ENCODE peak calls at places on chromosomes 11 and 22, in seven cellular contexts. N, M, T, D, W, C and L are unnamed samples.

GRCh38 chr11:3093281-3094191 is 36.3 kb upstream of the CARS1 start:
- DNase-seq in N (no peak), M (no peak), T (no peak), D (peak; percentile 57), W (no peak), C (no peak), L (no peak)

GRCh38 chr22:27718186-27719032 is 83.1 kb downstream of the MN1 start:
- DNase-seq in N (no peak), M (peak; percentile 79), T (peak; percentile 52), D (peak; percentile 86), W (peak; percentile 95), C (peak; percentile 96), L (peak; percentile 31)

GRCh38 chr11:27721505-27722116 is 21.4 kb upstream of the BDNF start:
- DNase-seq in N (peak; percentile 64), M (no peak), T (no peak), D (peak; percentile 2), W (no peak), C (no peak), L (no peak)

GRCh38 chr22:42399315-42400271 is 32.6 kb downstream of the NFAM1 start:
- DNase-seq in N (no peak), M (peak; percentile 42), T (no peak), D (peak; percentile 37), W (no peak), C (no peak), L (no peak)

GRCh38 chr11:75499423-75500305 is 26.1 kb downstream of the GDPD5 start:
- DNase-seq in N (no peak), M (no peak), T (no peak), D (peak; percentile 72), W (peak; percentile 92), C (peak; percentile 98), L (no peak)

GRCh38 chr22:42990131-42990838 is 24.7 kb downstream of the PACSIN2 start:
- DNase-seq in N (no peak), M (no peak), T (no peak), D (peak; percentile 80), W (peak; percentile 86), C (peak; percentile 91), L (no peak)

GRCh38 chr11:76787271-76787670 is 4.1 kb downstream of the TSKU start:
- DNase-seq in N (no peak), M (no peak), T (no peak), D (no peak), W (no peak), C (no peak), L (no peak)

GRCh38 chr11:29161216-29161615 is 855.6 kb downstream of the KCNA4 start:
- DNase-seq in N (no peak), M (no peak), T (no peak), D (no peak), W (no peak), C (peak; percentile 67), L (no peak)

GRCh38 chr11:36500315-36500721 is 9.8 kb downstream of the TRAF6 start:
- DNase-seq in N (no peak), M (peak; percentile 40), T (no peak), D (peak; percentile 42), W (peak; percentile 66), C (peak; percentile 95), L (peak; percentile 21)

GRCh38 chr11:47345890-47346563 is 6.5 kb downstream of the MYBPC3 start:
- DNase-seq in N (no peak), M (no peak), T (no peak), D (no peak), W (no peak), C (no peak), L (no peak)

GRCh38 chr22:37012262-37012904 is 6.9 kb downstream of the TST start:
- DNase-seq in N (no peak), M (peak; percentile 58), T (no peak), D (no peak), W (no peak), C (no peak), L (no peak)

GRCh38 chr22:24592144-24592845 is 578 bp downstream of the LRRC75B start:
- DNase-seq in N (peak; percentile 66), M (no peak), T (no peak), D (peak; percentile 64), W (peak; percentile 32), C (no peak), L (no peak)

GRCh38 chr11:1162498-1163311 is 5.0 kb downstream of the MUC5AC start:
- DNase-seq in N (no peak), M (no peak), T (no peak), D (no peak), W (no peak), C (no peak), L (no peak)

GRCh38 chr11:47552086-47552580 is 799 bp downstream of the CELF1 start:
- DNase-seq in N (peak; percentile 58), M (peak; percentile 19), T (no peak), D (peak; percentile 85), W (peak; percentile 46), C (peak; percentile 70), L (no peak)

GRCh38 chr11:111835665-111836064 is 35.7 kb downstream of the ALG9 start:
- DNase-seq in N (no peak), M (no peak), T (no peak), D (no peak), W (no peak), C (no peak), L (no peak)

GRCh38 chr11:134049303-134049702 is 19.6 kb upstream of the JAM3 start:
- DNase-seq in N (no peak), M (no peak), T (no peak), D (peak; percentile 61), W (no peak), C (no peak), L (no peak)

GRCh38 chr11:66326261-66327111 is 9.6 kb upstream of the CD248 start:
- DNase-seq in N (peak; percentile 52), M (peak; percentile 77), T (no peak), D (no peak), W (no peak), C (peak; percentile 33), L (no peak)

GRCh38 chr11:96317576-96317975 is 25.4 kb downstream of the MAML2 start:
- DNase-seq in N (no peak), M (no peak), T (no peak), D (no peak), W (no peak), C (no peak), L (no peak)

GRCh38 chr11:96317985-96318384 is 25.0 kb downstream of the MAML2 start:
- DNase-seq in N (no peak), M (no peak), T (no peak), D (no peak), W (no peak), C (no peak), L (no peak)

GRCh38 chr11:96315476-96315875 is 27.5 kb downstream of the MAML2 start:
- DNase-seq in N (no peak), M (no peak), T (no peak), D (no peak), W (no peak), C (no peak), L (no peak)

GRCh38 chr11:96318399-96318798 is 24.6 kb downstream of the MAML2 start:
- DNase-seq in N (no peak), M (no peak), T (no peak), D (no peak), W (no peak), C (no peak), L (no peak)

DNA sequence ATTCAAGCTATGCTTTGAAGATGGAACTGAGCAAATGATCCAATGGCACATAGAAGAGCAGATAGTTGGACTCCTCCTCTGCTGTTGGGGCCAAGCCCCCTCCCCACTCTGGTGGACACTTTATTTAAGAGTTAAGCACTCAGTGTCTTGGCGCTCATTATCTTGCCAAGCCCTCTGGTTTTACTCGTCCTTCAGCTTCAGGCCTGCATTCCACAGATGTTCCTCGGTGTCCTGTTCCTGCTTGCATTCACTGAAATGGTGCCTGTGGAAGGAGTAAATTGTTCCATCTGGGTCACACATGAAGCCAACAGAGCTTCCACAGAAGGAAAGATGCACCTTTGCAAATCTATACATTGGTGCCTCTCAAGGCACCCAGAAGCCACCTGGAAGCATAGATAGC is 26.1 kb downstream of the MAML2 start:
- DNase-seq in N (no peak), M (no peak), T (no peak), D (no peak), W (no peak), C (no peak), L (no peak)
- H3K4me1 ChIP-seq in N (no peaks in the 10 kb centered on the region), M (peaks cover 66% of the 10 kb centered on the region), T (peaks cover 100% of the 10 kb centered on the region), D (no peaks in the 10 kb centered on the region), W (peaks cover 24% of the 10 kb centered on the region), C (peaks cover 29% of the 10 kb centered on the region), L (peaks cover 80% of the 10 kb centered on the region)

DNA sequence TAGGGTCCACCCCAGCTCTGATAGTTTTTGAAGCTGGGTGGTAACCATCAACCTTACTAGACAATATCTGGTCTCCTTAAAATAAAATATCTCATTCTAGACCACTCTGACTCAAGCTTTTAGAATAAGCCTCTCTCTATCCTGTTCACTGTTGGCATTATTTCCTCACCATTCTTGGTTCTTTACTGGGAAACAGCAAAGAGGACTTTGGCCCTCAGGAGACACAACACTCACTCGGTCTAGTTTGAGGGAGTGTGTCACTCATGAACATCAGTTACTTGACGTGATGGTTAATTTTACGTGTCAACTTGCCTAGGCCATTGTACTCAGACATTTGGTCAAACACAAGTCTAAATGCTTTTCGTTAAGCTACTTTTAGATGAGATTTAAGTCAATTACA is 110.6 kb downstream of the FAM76B start:
- DNase-seq in N (no peak), M (no peak), T (no peak), D (no peak), W (no peak), C (no peak), L (no peak)
- H3K4me1 ChIP-seq in N (peaks cover 2% of the 10 kb centered on the region), M (peaks cover 31% of the 10 kb centered on the region), T (peaks cover 18% of the 10 kb centered on the region), D (no peaks in the 10 kb centered on the region), W (peaks cover 15% of the 10 kb centered on the region), C (no peaks in the 10 kb centered on the region), L (peaks cover 17% of the 10 kb centered on the region)

GRCh38 chr11:110196884-110197420 is 99.5 kb downstream of the RDX start:
- DNase-seq in N (no peak), M (no peak), T (no peak), D (no peak), W (no peak), C (no peak), L (no peak)

GRCh38 chr11:110198031-110198729 is 98.2 kb downstream of the RDX start:
- DNase-seq in N (no peak), M (no peak), T (no peak), D (no peak), W (no peak), C (peak; percentile 43), L (no peak)

GRCh38 chr11:110199184-110199981 is 97.0 kb downstream of the RDX start:
- DNase-seq in N (peak; percentile 37), M (no peak), T (no peak), D (no peak), W (no peak), C (no peak), L (no peak)

GRCh38 chr11:110200241-110200640 is 96.2 kb downstream of the RDX start:
- DNase-seq in N (no peak), M (no peak), T (no peak), D (no peak), W (no peak), C (peak; percentile 83), L (no peak)

GRCh38 chr11:110200836-110201235 is 95.6 kb downstream of the RDX start:
- DNase-seq in N (no peak), M (no peak), T (no peak), D (no peak), W (no peak), C (no peak), L (no peak)
- H3K4me1 ChIP-seq in N (peaks cover 4% of the 10 kb centered on the region), M (no peaks in the 10 kb centered on the region), T (no peaks in the 10 kb centered on the region), D (no peaks in the 10 kb centered on the region), W (peaks cover 53% of the 10 kb centered on the region), C (peaks cover 7% of the 10 kb centered on the region), L (no peaks in the 10 kb centered on the region)

DNA sequence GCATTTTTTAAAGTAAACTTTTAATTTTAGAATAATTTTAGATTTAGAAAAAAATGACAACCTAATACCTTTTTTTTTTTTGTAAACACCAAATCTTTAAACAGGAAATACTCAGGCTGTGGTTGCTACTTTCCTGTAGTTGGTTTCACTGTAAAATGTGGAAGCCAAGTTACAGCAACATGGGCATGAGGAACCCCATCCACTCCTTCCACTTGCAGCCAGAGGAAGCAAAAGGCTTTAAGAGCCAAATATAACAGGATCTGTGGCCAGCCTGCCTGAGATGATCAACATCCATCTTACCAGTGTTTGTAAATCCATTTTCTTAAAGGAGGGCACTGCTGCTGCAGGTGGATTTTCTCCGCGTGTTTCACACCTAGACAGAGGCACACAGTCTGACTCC is 66.2 kb downstream of the TNRC6B start:
- DNase-seq in N (no peak), M (no peak), T (no peak), D (no peak), W (no peak), C (no peak), L (no peak)
- H3K4me1 ChIP-seq in N (peaks cover 4% of the 10 kb centered on the region), M (peaks cover 46% of the 10 kb centered on the region), T (peaks cover 42% of the 10 kb centered on the region), D (no peaks in the 10 kb centered on the region), W (peaks cover 22% of the 10 kb centered on the region), C (no peaks in the 10 kb centered on the region), L (peaks cover 26% of the 10 kb centered on the region)